ENCODE peak calls at places on chromosome 4, in ten cellular contexts. H, C, B, N, V, A, S, D, P and K are unnamed samples.

GRCh38 chr4:17322514-17322913 is 189.4 kb downstream of the QDPR start:
- DNase-seq in P (no peak), C (no peak), A (no peak), V (no peak), H (no peak), D (no peak), S (no peak), N (no peak), B (no peak), K (no peak)

GRCh38 chr4:138390286-138390685 is 148.1 kb upstream of the SLC7A11 start:
- DNase-seq in V (peak), P (no peak), A (no peak), B (no peak), N (no peak), C (no peak), D (no peak), S (no peak), H (no peak), K (no peak)

GRCh38 chr4:45063166-45063565 is 336.8 kb upstream of the GNPDA2 start:
- DNase-seq in V (no peak), C (no peak), B (no peak), N (no peak), P (peak), S (no peak), H (no peak), A (no peak), D (no peak), K (no peak)

GRCh38 chr4:88949605-88950004 is 107.4 kb downstream of the FAM13A start:
- DNase-seq in V (no peak), H (no peak), S (no peak), N (no peak), D (no peak), C (no peak), B (no peak), A (peak), P (no peak), K (no peak)

GRCh38 chr4:33724685-33725084 is 2519.6 kb downstream of the ARAP2 start:
- DNase-seq in C (no peak), P (no peak), A (no peak), D (no peak), H (no peak), V (peak), N (no peak), B (no peak), S (no peak), K (no peak)

GRCh38 chr4:169582706-169583105 is 29.7 kb downstream of the NEK1 start:
- DNase-seq in D (no peak), H (no peak), A (no peak), C (no peak), P (no peak), B (no peak), S (no peak), V (no peak), N (no peak), K (peak)

GRCh38 chr4:69708211-69708610 is 52.2 kb downstream of the SULT1B1 start:
- DNase-seq in D (no peak), A (no peak), N (no peak), P (no peak), B (no peak), V (no peak), C (no peak), S (no peak), H (no peak), K (peak)

GRCh38 chr4:151117371-151117962 is 18.0 kb downstream of the RPS3A start:
- DNase-seq in S (peak), P (peak), V (no peak), H (no peak), D (peak), A (peak), N (no peak), B (peak), C (peak), K (peak)

GRCh38 chr4:6250235-6250983 is 19.2 kb upstream of the WFS1 start:
- DNase-seq in H (no peak), B (no peak), C (no peak), S (no peak), N (no peak), P (peak), V (peak), D (peak), A (peak), K (peak)

GRCh38 chr4:184648220-184649025 is 824 bp downstream of the CASP3 start:
- DNase-seq in H (peak), V (no peak), C (peak), A (peak), B (peak), P (no peak), D (no peak), N (peak), S (peak), K (no peak)

GRCh38 chr4:99301376-99302164 is 10.8 kb upstream of the ADH1A start:
- DNase-seq in V (no peak), D (no peak), A (no peak), S (no peak), B (no peak), C (no peak), H (no peak), P (no peak), N (no peak), K (peak)

GRCh38 chr4:4477391-4477790 is 64.5 kb downstream of the STX18 start:
- DNase-seq in C (no peak), S (no peak), H (no peak), N (no peak), A (no peak), V (no peak), P (no peak), D (no peak), B (no peak), K (no peak)

GRCh38 chr4:28799696-28800095 is 1920.5 kb upstream of the PCDH7 start:
- DNase-seq in A (no peak), N (no peak), S (no peak), D (no peak), V (peak), C (no peak), B (no peak), P (no peak), H (no peak), K (no peak)

GRCh38 chr4:122480023-122480422 is 23.5 kb upstream of the IL2 start:
- DNase-seq in V (peak), H (no peak), A (no peak), N (no peak), P (no peak), B (no peak), S (no peak), D (no peak), C (no peak), K (no peak)

GRCh38 chr4:152729466-152729865 is 49.7 kb upstream of the TMEM154 start:
- DNase-seq in A (no peak), S (no peak), C (no peak), H (no peak), P (no peak), D (no peak), V (peak), N (no peak), B (no peak), K (peak)

GRCh38 chr4:153296424-153296823 is 48.1 kb upstream of the MND1 start:
- DNase-seq in S (no peak), V (no peak), H (no peak), B (no peak), A (peak), P (no peak), N (no peak), D (no peak), C (peak), K (peak)

GRCh38 chr4:94488667-94489066 is 36.9 kb downstream of the PDLIM5 start:
- DNase-seq in H (no peak), N (no peak), S (no peak), D (no peak), B (no peak), P (no peak), A (no peak), V (peak), C (no peak), K (peak)

GRCh38 chr4:112245383-112245782 is 13.8 kb downstream of the AP1AR start:
- DNase-seq in C (no peak), H (no peak), S (no peak), N (no peak), A (no peak), B (no peak), P (no peak), V (no peak), D (no peak), K (peak)

GRCh38 chr4:37946503-37947179 is 13.6 kb upstream of the PTTG2 start:
- DNase-seq in S (peak), P (no peak), A (peak), B (no peak), N (no peak), H (no peak), V (no peak), D (no peak), C (peak), K (no peak)

GRCh38 chr4:117898496-117898895 is 135.8 kb upstream of the NDST3 start:
- DNase-seq in P (no peak), H (no peak), V (peak), B (no peak), N (no peak), D (no peak), A (no peak), C (no peak), S (no peak), K (no peak)

GRCh38 chr4:102451266-102451665 is 49.9 kb upstream of the NFKB1 start:
- DNase-seq in N (no peak), B (no peak), S (no peak), V (no peak), D (no peak), A (no peak), H (no peak), C (no peak), P (no peak), K (no peak)

GRCh38 chr4:13415068-13415785 is 68.9 kb downstream of the RAB28 start:
- DNase-seq in H (no peak), B (no peak), S (no peak), A (no peak), P (no peak), D (no peak), V (no peak), N (no peak), C (no peak), K (no peak)

GRCh38 chr4:184472540-184473264 is 1.6 kb downstream of the IRF2 start:
- DNase-seq in N (peak), V (peak), S (peak), A (peak), D (no peak), C (peak), B (peak), H (peak), P (no peak), K (peak)

GRCh38 chr4:116183241-116183640 is 902.1 kb downstream of the TRAM1L1 start:
- DNase-seq in P (no peak), D (no peak), A (no peak), S (no peak), H (no peak), C (no peak), N (no peak), B (no peak), V (no peak), K (no peak)

GRCh38 chr4:127139788-127140286 is 492.9 kb upstream of the INTU start:
- DNase-seq in C (no peak), S (no peak), V (no peak), B (no peak), P (no peak), A (no peak), H (no peak), N (no peak), D (no peak), K (no peak)

GRCh38 chr4:24564488-24564887 is 19.9 kb downstream of the DHX15 start:
- DNase-seq in C (no peak), D (no peak), P (no peak), V (no peak), S (no peak), A (no peak), B (no peak), H (no peak), N (no peak), K (no peak)

GRCh38 chr4:48930654-48931053 is 24.1 kb upstream of the OCIAD2 start:
- DNase-seq in V (no peak), D (no peak), B (no peak), N (no peak), C (no peak), P (no peak), S (no peak), A (no peak), H (no peak), K (no peak)

GRCh38 chr4:73221734-73222133 is 36.9 kb downstream of the ANKRD17 start:
- DNase-seq in S (no peak), D (no peak), N (no peak), P (no peak), C (no peak), A (no peak), V (no peak), H (no peak), B (no peak), K (no peak)

GRCh38 chr4:56424697-56425514 is 10.5 kb downstream of the PPAT start:
- DNase-seq in S (no peak), B (no peak), A (peak), H (no peak), D (peak), V (no peak), P (peak), C (peak), N (no peak), K (peak)

GRCh38 chr4:176753049-176753448 is 39.7 kb downstream of the VEGFC start:
- DNase-seq in A (no peak), C (no peak), V (peak), N (no peak), D (no peak), H (no peak), P (no peak), B (no peak), S (no peak), K (peak)

GRCh38 chr4:41692717-41693345 is 55.7 kb downstream of the PHOX2B start:
- DNase-seq in H (no peak), P (peak), D (peak), V (no peak), B (no peak), N (peak), A (peak), C (peak), S (peak), K (peak)

GRCh38 chr4:119136541-119136940 is 909 bp downstream of the MYOZ2 start:
- DNase-seq in D (no peak), A (no peak), B (no peak), P (no peak), S (no peak), C (no peak), N (no peak), H (no peak), V (peak), K (peak)

GRCh38 chr4:3780347-3781171 is 14.4 kb downstream of the ADRA2C start:
- DNase-seq in H (no peak), B (no peak), V (no peak), D (no peak), S (no peak), N (no peak), A (peak), C (no peak), P (no peak), K (no peak)

GRCh38 chr4:30208731-30209435 is 511.3 kb upstream of the PCDH7 start:
- DNase-seq in V (peak), N (no peak), B (no peak), S (no peak), C (no peak), A (no peak), P (no peak), D (no peak), H (no peak), K (peak)

GRCh38 chr4:52868138-52868537 is 6.0 kb downstream of the RASL11B start:
- DNase-seq in H (peak), S (peak), V (no peak), N (no peak), B (no peak), A (no peak), D (no peak), P (no peak), C (no peak), K (no peak)

GRCh38 chr4:39626913-39627312 is 11.8 kb downstream of the SMIM14 start:
- DNase-seq in V (no peak), N (no peak), C (no peak), P (no peak), S (no peak), B (no peak), A (no peak), H (no peak), D (no peak), K (no peak)

GRCh38 chr4:114267976-114268375 is 288.5 kb upstream of the ARSJ start:
- DNase-seq in P (no peak), N (no peak), D (no peak), V (no peak), H (no peak), S (no peak), A (no peak), B (no peak), C (no peak), K (peak)